ENCODE peak calls at places on chromosomes 12 and 14, in seven cellular contexts. One of them, this sample, is unnamed.

GRCh38 chr12:108959748-108960655 is 60.9 kb downstream of the SVOP start:
- DNase-seq in progenitor cell of endocrine pancreas: no peak
- DNase-seq in neural crest cell: no peak
- DNase-seq in A549: no peak
- DNase-seq in GM12865: no peak
- DNase-seq in activated B cell treated with CpG ODN at 0.5 μM for 24 hours: no peak
- DNase-seq in OCI-LY7: no peak
- DNase-seq in this sample: no peak

GRCh38 chr12:103958621-103959020 is 7.1 kb upstream of the TDG start:
- DNase-seq in progenitor cell of endocrine pancreas: no peak
- DNase-seq in GM12865: no peak
- DNase-seq in neural crest cell: no peak
- DNase-seq in activated B cell treated with CpG ODN at 0.5 μM for 24 hours: no peak
- DNase-seq in OCI-LY7: no peak
- DNase-seq in A549: no peak
- DNase-seq in this sample: no peak

GRCh38 chr14:89702151-89702936 is 252.2 kb downstream of the EFCAB11 start:
- DNase-seq in neural crest cell: no peak
- DNase-seq in OCI-LY7: no peak
- DNase-seq in progenitor cell of endocrine pancreas: no peak
- DNase-seq in A549: no peak
- DNase-seq in GM12865: peak
- DNase-seq in activated B cell treated with CpG ODN at 0.5 μM for 24 hours: no peak
- DNase-seq in this sample: no peak

GRCh38 chr12:64390275-64390851 is at the start of gene C12orf56:
- DNase-seq in activated B cell treated with CpG ODN at 0.5 μM for 24 hours: no peak
- DNase-seq in neural crest cell: peak
- DNase-seq in progenitor cell of endocrine pancreas: no peak
- DNase-seq in A549: peak
- DNase-seq in OCI-LY7: no peak
- DNase-seq in GM12865: no peak
- DNase-seq in this sample: peak

GRCh38 chr12:14774944-14775651 is 28.2 kb downstream of the WBP11 start:
- DNase-seq in neural crest cell: no peak
- DNase-seq in GM12865: peak
- DNase-seq in progenitor cell of endocrine pancreas: peak
- DNase-seq in OCI-LY7: peak
- DNase-seq in A549: peak
- DNase-seq in activated B cell treated with CpG ODN at 0.5 μM for 24 hours: peak
- DNase-seq in this sample: peak

GRCh38 chr14:100398044-100398443 is 74.9 kb downstream of the SLC25A47 start:
- DNase-seq in GM12865: no peak
- DNase-seq in neural crest cell: no peak
- DNase-seq in progenitor cell of endocrine pancreas: no peak
- DNase-seq in activated B cell treated with CpG ODN at 0.5 μM for 24 hours: no peak
- DNase-seq in A549: no peak
- DNase-seq in OCI-LY7: no peak
- DNase-seq in this sample: no peak

GRCh38 chr14:31229638-31230229 is 22.1 kb upstream of the HECTD1 start:
- DNase-seq in activated B cell treated with CpG ODN at 0.5 μM for 24 hours: no peak
- DNase-seq in progenitor cell of endocrine pancreas: no peak
- DNase-seq in neural crest cell: no peak
- DNase-seq in OCI-LY7: no peak
- DNase-seq in GM12865: no peak
- DNase-seq in A549: peak
- DNase-seq in this sample: no peak

GRCh38 chr12:114918535-114919233 is 234.7 kb upstream of the TBX3 start:
- DNase-seq in OCI-LY7: no peak
- DNase-seq in A549: peak
- DNase-seq in GM12865: no peak
- DNase-seq in progenitor cell of endocrine pancreas: no peak
- DNase-seq in activated B cell treated with CpG ODN at 0.5 μM for 24 hours: no peak
- DNase-seq in neural crest cell: no peak
- DNase-seq in this sample: no peak

GRCh38 chr14:32244404-32244803 is 41.3 kb upstream of the RNU6-8 start:
- DNase-seq in A549: no peak
- DNase-seq in progenitor cell of endocrine pancreas: no peak
- DNase-seq in activated B cell treated with CpG ODN at 0.5 μM for 24 hours: no peak
- DNase-seq in GM12865: peak
- DNase-seq in OCI-LY7: no peak
- DNase-seq in neural crest cell: no peak
- DNase-seq in this sample: no peak

GRCh38 chr14:55689971-55690871 is 110.2 kb downstream of the KTN1 start:
- DNase-seq in A549: no peak
- DNase-seq in neural crest cell: no peak
- DNase-seq in activated B cell treated with CpG ODN at 0.5 μM for 24 hours: no peak
- DNase-seq in OCI-LY7: no peak
- DNase-seq in GM12865: peak
- DNase-seq in progenitor cell of endocrine pancreas: no peak
- DNase-seq in this sample: no peak

GRCh38 chr12:31742891-31743290 is 14.1 kb upstream of the AMN1 start:
- DNase-seq in OCI-LY7: peak
- DNase-seq in A549: no peak
- DNase-seq in activated B cell treated with CpG ODN at 0.5 μM for 24 hours: no peak
- DNase-seq in neural crest cell: no peak
- DNase-seq in GM12865: peak
- DNase-seq in progenitor cell of endocrine pancreas: no peak
- DNase-seq in this sample: no peak

GRCh38 chr12:3869860-3870259 is 3.3 kb downstream of the PARP11 start:
- DNase-seq in GM12865: peak
- DNase-seq in OCI-LY7: no peak
- DNase-seq in activated B cell treated with CpG ODN at 0.5 μM for 24 hours: no peak
- DNase-seq in A549: no peak
- DNase-seq in neural crest cell: no peak
- DNase-seq in progenitor cell of endocrine pancreas: no peak
- DNase-seq in this sample: peak

GRCh38 chr12:119695034-119695433 is 27.1 kb downstream of the PRKAB1 start:
- DNase-seq in progenitor cell of endocrine pancreas: no peak
- DNase-seq in GM12865: no peak
- DNase-seq in OCI-LY7: peak
- DNase-seq in neural crest cell: no peak
- DNase-seq in activated B cell treated with CpG ODN at 0.5 μM for 24 hours: no peak
- DNase-seq in A549: peak
- DNase-seq in this sample: no peak

GRCh38 chr12:53500776-53501614 is at the start of gene TARBP2:
- DNase-seq in activated B cell treated with CpG ODN at 0.5 μM for 24 hours: peak
- DNase-seq in GM12865: peak
- DNase-seq in OCI-LY7: peak
- DNase-seq in A549: peak
- DNase-seq in neural crest cell: peak
- DNase-seq in progenitor cell of endocrine pancreas: peak
- DNase-seq in this sample: peak

GRCh38 chr14:54106802-54107377 is 150.3 kb upstream of the BMP4 start:
- DNase-seq in GM12865: no peak
- DNase-seq in activated B cell treated with CpG ODN at 0.5 μM for 24 hours: no peak
- DNase-seq in progenitor cell of endocrine pancreas: no peak
- DNase-seq in neural crest cell: no peak
- DNase-seq in OCI-LY7: no peak
- DNase-seq in A549: no peak
- DNase-seq in this sample: no peak

GRCh38 chr14:103662029-103662428 is 33.0 kb downstream of the KLC1 start:
- DNase-seq in GM12865: no peak
- DNase-seq in A549: no peak
- DNase-seq in neural crest cell: no peak
- DNase-seq in activated B cell treated with CpG ODN at 0.5 μM for 24 hours: no peak
- DNase-seq in OCI-LY7: no peak
- DNase-seq in progenitor cell of endocrine pancreas: no peak
- DNase-seq in this sample: no peak
- TF ChIP-seq CTCF in GM12865: no peak
- TF ChIP-seq CTCF in A549: no peak
- TF ChIP-seq CTCF in neural crest cell: no peak
- TF ChIP-seq CTCF in activated B cell treated with CpG ODN at 0.5 μM for 24 hours: no peak
- TF ChIP-seq CTCF in OCI-LY7: no peak
- TF ChIP-seq CTCF in progenitor cell of endocrine pancreas: no peak
- TF ChIP-seq CTCF in this sample: no peak

DNA sequence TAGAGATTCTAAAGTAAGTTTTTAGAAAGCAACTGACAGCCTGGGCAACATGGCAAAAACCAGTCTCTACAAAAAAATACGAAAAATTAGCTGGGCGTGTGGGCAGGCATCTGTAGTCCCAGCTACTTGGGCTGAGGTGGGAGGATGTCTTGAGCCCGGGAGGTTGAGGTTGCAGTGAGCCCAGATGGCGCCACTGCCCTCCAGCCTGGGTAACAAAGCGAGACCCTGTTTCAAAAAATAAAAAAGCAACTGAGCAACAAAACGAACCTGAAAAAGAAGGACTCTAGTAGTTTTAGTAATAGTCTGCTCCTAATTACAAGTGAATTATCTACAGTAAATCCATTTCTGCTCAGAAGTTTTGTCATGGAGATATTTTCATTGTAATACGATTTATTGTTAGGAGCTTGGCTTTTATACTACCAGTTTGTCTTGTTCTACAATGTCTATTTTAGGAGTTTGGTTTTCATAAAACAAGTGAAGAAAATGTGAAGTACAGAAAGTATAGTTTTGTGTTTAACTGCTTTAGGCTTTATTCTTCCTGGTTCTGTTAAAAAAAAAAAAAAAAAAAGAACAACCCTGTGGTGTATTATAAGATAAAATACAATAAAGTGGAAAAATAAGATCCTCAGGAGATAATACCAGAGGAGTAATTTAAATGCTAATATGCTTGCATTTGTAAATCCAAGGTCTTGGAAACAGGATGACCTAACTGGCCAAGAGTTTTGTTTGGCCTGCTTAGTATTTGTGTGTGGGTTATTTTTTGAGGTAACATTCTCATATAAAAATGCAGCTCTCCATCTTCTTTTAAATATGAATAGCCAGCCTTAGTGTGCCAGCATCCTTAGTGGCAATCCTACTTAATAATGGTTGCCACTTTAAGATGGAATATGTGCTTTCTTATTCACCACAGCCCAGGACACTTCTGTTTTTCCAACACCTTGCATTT is 2.8 kb downstream of the TMX1 start:
- DNase-seq in neural crest cell: no peak
- DNase-seq in A549: no peak
- DNase-seq in OCI-LY7: peak
- DNase-seq in GM12865: peak
- DNase-seq in activated B cell treated with CpG ODN at 0.5 μM for 24 hours: no peak
- DNase-seq in progenitor cell of endocrine pancreas: no peak
- DNase-seq in this sample: peak
- TF ChIP-seq CTCF in neural crest cell: no peak
- TF ChIP-seq CTCF in A549: peak
- TF ChIP-seq CTCF in OCI-LY7: peak
- TF ChIP-seq CTCF in GM12865: no peak
- TF ChIP-seq CTCF in activated B cell treated with CpG ODN at 0.5 μM for 24 hours: no peak
- TF ChIP-seq CTCF in progenitor cell of endocrine pancreas: no peak
- TF ChIP-seq CTCF in this sample: no peak

GRCh38 chr12:1533602-1534304 is 60.6 kb downstream of the FBXL14 start:
- DNase-seq in progenitor cell of endocrine pancreas: no peak
- DNase-seq in GM12865: peak
- DNase-seq in OCI-LY7: peak
- DNase-seq in A549: no peak
- DNase-seq in neural crest cell: no peak
- DNase-seq in activated B cell treated with CpG ODN at 0.5 μM for 24 hours: peak
- DNase-seq in this sample: peak
- TF ChIP-seq CTCF in progenitor cell of endocrine pancreas: no peak
- TF ChIP-seq CTCF in GM12865: no peak
- TF ChIP-seq CTCF in OCI-LY7: peak
- TF ChIP-seq CTCF in A549: no peak
- TF ChIP-seq CTCF in neural crest cell: no peak
- TF ChIP-seq CTCF in activated B cell treated with CpG ODN at 0.5 μM for 24 hours: no peak
- TF ChIP-seq CTCF in this sample: peak

GRCh38 chr14:73850940-73851339 is 691 bp upstream of the PTGR2 start:
- DNase-seq in activated B cell treated with CpG ODN at 0.5 μM for 24 hours: no peak
- DNase-seq in GM12865: no peak
- DNase-seq in A549: no peak
- DNase-seq in neural crest cell: no peak
- DNase-seq in OCI-LY7: no peak
- DNase-seq in progenitor cell of endocrine pancreas: no peak
- DNase-seq in this sample: no peak

GRCh38 chr14:73846944-73847343 is 4.7 kb upstream of the PTGR2 start:
- DNase-seq in A549: no peak
- DNase-seq in OCI-LY7: no peak
- DNase-seq in progenitor cell of endocrine pancreas: no peak
- DNase-seq in GM12865: no peak
- DNase-seq in activated B cell treated with CpG ODN at 0.5 μM for 24 hours: no peak
- DNase-seq in neural crest cell: no peak
- DNase-seq in this sample: no peak

DNA sequence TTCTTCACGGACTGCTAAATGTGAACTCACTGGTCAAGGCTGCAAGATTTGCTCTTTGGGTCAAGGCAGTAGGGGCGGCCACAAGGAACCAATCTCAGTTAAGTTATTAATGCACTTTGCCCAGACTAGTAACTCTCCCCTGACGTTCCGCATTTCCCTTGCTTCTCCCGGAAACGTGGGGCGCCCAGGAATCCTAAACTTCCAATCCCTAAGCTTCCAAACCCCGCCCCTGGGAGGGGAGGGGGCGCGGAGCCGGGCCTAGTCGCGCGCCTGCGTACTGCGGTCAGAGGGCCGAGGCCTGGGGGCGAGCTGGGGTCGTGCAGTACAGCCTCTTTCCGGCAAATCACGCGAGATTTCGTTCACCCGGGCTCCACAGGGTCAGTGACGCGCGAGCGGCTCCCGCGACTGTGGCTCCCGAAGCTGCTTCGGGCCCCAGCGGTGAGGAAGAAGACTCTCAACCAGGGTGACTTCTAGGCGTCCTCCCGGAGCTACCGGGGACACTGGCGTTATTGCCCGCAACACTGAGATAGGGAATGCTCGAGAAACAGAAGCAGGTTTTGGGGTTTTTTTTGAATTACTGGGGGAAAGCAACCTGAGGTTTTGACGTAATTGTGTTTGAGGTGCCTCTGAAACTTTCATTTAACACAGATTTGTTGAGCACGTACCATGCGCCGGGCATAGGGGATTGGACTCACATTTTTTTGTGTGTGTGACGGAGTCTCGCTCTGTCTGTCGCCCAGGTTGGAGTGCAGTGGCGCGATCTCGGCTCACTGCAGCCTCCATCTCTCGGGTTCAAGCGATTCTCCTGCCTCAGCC is at the start of gene PTGR2:
- DNase-seq in activated B cell treated with CpG ODN at 0.5 μM for 24 hours: peak
- DNase-seq in GM12865: peak
- DNase-seq in progenitor cell of endocrine pancreas: peak
- DNase-seq in neural crest cell: peak
- DNase-seq in A549: peak
- DNase-seq in OCI-LY7: peak
- DNase-seq in this sample: peak
- TF ChIP-seq CTCF in activated B cell treated with CpG ODN at 0.5 μM for 24 hours: no peak
- TF ChIP-seq CTCF in GM12865: no peak
- TF ChIP-seq CTCF in progenitor cell of endocrine pancreas: no peak
- TF ChIP-seq CTCF in neural crest cell: peak
- TF ChIP-seq CTCF in A549: no peak
- TF ChIP-seq CTCF in OCI-LY7: no peak
- TF ChIP-seq CTCF in this sample: no peak

This sample was measured in activated CD8-positive, alpha-beta T cell treated with anti-CD3 and anti-CD28 coated beads for 36 hours.